ENCODE peak calls at places on chromosome 19, in nine cellular contexts. G, T, F, P, A, R, M, N and H are unnamed samples.

GRCh38 chr19:15101479-15102082 is 5.6 kb upstream of the SYDE1 start:
- DNase-seq in G (peak; percentile 80), T (peak; percentile 50), F (peak; percentile 44), P (no peak), A (peak; percentile 54), R (peak; percentile 56), M (peak; percentile 63), N (peak; percentile 75), H (peak; percentile 45)

GRCh38 chr19:18233224-18233825 is 7.1 kb upstream of the PDE4C start:
- DNase-seq in G (peak; percentile 86), T (peak; percentile 30), F (peak; percentile 37), P (no peak), A (peak; percentile 83), R (peak; percentile 39), M (peak; percentile 63), N (no peak), H (peak; percentile 96)

GRCh38 chr19:19595171-19595701 is 23.3 kb downstream of the PBX4 start:
- DNase-seq in G (no peak), T (peak; percentile 73), F (no peak), P (no peak), A (peak; percentile 72), R (peak; percentile 47), M (peak; percentile 58), N (no peak), H (no peak)

GRCh38 chr19:38429811-38430156 is 3.7 kb upstream of the RYR1 start:
- DNase-seq in G (no peak), T (no peak), F (no peak), P (no peak), A (no peak), R (no peak), M (no peak), N (no peak), H (no peak)

GRCh38 chr19:18274776-18275356 is 614 bp upstream of the IQCN start:
- DNase-seq in G (peak; percentile 73), T (peak; percentile 88), F (no peak), P (no peak), A (no peak), R (peak; percentile 89), M (peak; percentile 92), N (peak; percentile 60), H (no peak)

GRCh38 chr19:11551603-11552235 is 7.3 kb downstream of the ELOF1 start:
- DNase-seq in G (peak; percentile 73), T (no peak), F (peak; percentile 53), P (no peak), A (peak; percentile 78), R (no peak), M (no peak), N (peak; percentile 65), H (peak; percentile 47)

GRCh38 chr19:10037367-10037766 is 24.1 kb downstream of the RDH8 start:
- DNase-seq in G (no peak), T (no peak), F (no peak), P (no peak), A (no peak), R (no peak), M (no peak), N (no peak), H (no peak)

GRCh38 chr19:56837492-56837891 is 3.0 kb downstream of the PEG3 start:
- DNase-seq in G (no peak), T (peak; percentile 67), F (no peak), P (no peak), A (peak; percentile 68), R (no peak), M (no peak), N (peak; percentile 84), H (no peak)

GRCh38 chr19:3699071-3699740 is 1.1 kb downstream of the PIP5K1C start:
- DNase-seq in G (no peak), T (peak; percentile 53), F (peak; percentile 39), P (no peak), A (peak; percentile 80), R (peak; percentile 34), M (peak; percentile 74), N (no peak), H (peak; percentile 39)

GRCh38 chr19:4077800-4078683 is 11.3 kb upstream of the ZBTB7A start:
- DNase-seq in G (no peak), T (peak; percentile 33), F (peak; percentile 55), P (no peak), A (no peak), R (no peak), M (peak; percentile 35), N (peak; percentile 39), H (no peak)

GRCh38 chr19:55112781-55113569 is 4.5 kb downstream of the PPP1R12C start:
- DNase-seq in G (peak; percentile 66), T (no peak), F (peak; percentile 87), P (no peak), A (peak; percentile 30), R (no peak), M (no peak), N (peak; percentile 52), H (no peak)

GRCh38 chr19:41096353-41096752 is 8.1 kb downstream of the CYP2A13 start:
- DNase-seq in G (no peak), T (no peak), F (no peak), P (no peak), A (no peak), R (no peak), M (no peak), N (no peak), H (no peak)

GRCh38 chr19:53541971-53542370 is 4.0 kb downstream of the ZNF331 start:
- DNase-seq in G (no peak), T (no peak), F (no peak), P (no peak), A (no peak), R (no peak), M (no peak), N (no peak), H (no peak)

GRCh38 chr19:15240539-15240938 is 8.3 kb upstream of the EPHX3 start:
- DNase-seq in G (no peak), T (no peak), F (no peak), P (no peak), A (no peak), R (no peak), M (no peak), N (no peak), H (no peak)

GRCh38 chr19:6743714-6744380 is 4.4 kb downstream of the TRIP10 start:
- DNase-seq in G (no peak), T (peak; percentile 49), F (no peak), P (no peak), A (no peak), R (peak; percentile 37), M (peak; percentile 35), N (no peak), H (peak; percentile 77)
- H3K4me2 ChIP-seq in G (no peak overlapping the region), T (peak overlapping the region; percentile 72), F (no peak overlapping the region), P (no peak overlapping the region), A (peak overlapping the region; percentile 67), R (peak overlapping the region; percentile 65), M (peak overlapping the region; percentile 13), N (no peak overlapping the region), H (peak overlapping the region; percentile 68)

GRCh38 chr19:17108453-17108784 is 32.8 kb downstream of the MYO9B start:
- DNase-seq in G (no peak), T (peak; percentile 31), F (no peak), P (no peak), A (no peak), R (no peak), M (no peak), N (no peak), H (no peak)
- H3K4me2 ChIP-seq in G (no peak overlapping the region), T (peak overlapping the region; percentile 75), F (no peak overlapping the region), P (peak overlapping the region; percentile 13), A (peak overlapping the region; percentile 74), R (peak overlapping the region; percentile 63), M (no peak overlapping the region), N (no peak overlapping the region), H (no peak overlapping the region)

GRCh38 chr19:6527893-6528543 is 2.8 kb upstream of the TNFSF9 start:
- DNase-seq in G (no peak), T (no peak), F (peak; percentile 99), P (peak; percentile 96), A (no peak), R (no peak), M (no peak), N (no peak), H (no peak)

GRCh38 chr19:6529937-6530384 is 865 bp upstream of the TNFSF9 start:
- DNase-seq in G (no peak), T (no peak), F (no peak), P (no peak), A (no peak), R (no peak), M (no peak), N (no peak), H (no peak)

GRCh38 chr19:6530385-6531162 is at the start of gene TNFSF9:
- DNase-seq in G (peak; percentile 92), T (peak; percentile 79), F (peak; percentile 95), P (no peak), A (peak; percentile 90), R (peak; percentile 59), M (peak; percentile 87), N (peak; percentile 86), H (peak; percentile 92)

GRCh38 chr19:6529351-6529750 is 1.5 kb upstream of the TNFSF9 start:
- DNase-seq in G (no peak), T (no peak), F (no peak), P (no peak), A (no peak), R (no peak), M (no peak), N (no peak), H (no peak)

DNA sequence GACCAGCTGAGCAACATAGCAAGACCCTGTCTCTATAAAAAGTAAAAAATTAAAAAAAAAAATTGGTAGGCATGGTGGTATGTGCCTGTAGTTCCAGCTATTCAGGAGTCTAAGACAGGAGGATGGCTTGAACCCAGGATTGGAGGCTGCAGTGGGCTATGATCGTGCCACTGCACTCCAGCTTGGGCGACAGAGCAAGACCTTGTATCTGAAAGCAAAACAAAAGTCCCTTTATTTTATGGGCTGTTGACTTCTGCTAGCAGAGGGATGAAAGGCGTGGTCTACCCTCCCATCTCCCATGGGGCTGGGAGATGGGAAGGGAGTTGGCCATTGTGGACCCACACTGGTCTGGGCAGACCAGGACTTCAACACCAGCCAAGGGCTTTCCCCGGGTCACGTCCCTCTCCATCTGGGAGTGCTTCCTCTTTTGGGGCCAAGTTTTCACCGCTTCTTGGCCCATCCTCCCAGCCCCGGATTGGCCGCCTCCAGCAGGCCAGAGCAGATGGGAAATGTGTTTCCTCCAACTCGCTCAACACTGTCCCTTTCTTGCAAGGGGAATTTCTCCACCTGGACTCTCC is 2.2 kb upstream of the TNFSF9 start:
- DNase-seq in G (no peak), T (no peak), F (peak; percentile 82), P (no peak), A (no peak), R (no peak), M (no peak), N (peak; percentile 46), H (no peak)
- H3K4me2 ChIP-seq in G (no peak overlapping the region), T (no peak overlapping the region), F (peak overlapping the region; percentile 80), P (peak overlapping the region; percentile 73), A (no peak overlapping the region), R (no peak overlapping the region), M (no peak overlapping the region), N (no peak overlapping the region), H (no peak overlapping the region)

DNA sequence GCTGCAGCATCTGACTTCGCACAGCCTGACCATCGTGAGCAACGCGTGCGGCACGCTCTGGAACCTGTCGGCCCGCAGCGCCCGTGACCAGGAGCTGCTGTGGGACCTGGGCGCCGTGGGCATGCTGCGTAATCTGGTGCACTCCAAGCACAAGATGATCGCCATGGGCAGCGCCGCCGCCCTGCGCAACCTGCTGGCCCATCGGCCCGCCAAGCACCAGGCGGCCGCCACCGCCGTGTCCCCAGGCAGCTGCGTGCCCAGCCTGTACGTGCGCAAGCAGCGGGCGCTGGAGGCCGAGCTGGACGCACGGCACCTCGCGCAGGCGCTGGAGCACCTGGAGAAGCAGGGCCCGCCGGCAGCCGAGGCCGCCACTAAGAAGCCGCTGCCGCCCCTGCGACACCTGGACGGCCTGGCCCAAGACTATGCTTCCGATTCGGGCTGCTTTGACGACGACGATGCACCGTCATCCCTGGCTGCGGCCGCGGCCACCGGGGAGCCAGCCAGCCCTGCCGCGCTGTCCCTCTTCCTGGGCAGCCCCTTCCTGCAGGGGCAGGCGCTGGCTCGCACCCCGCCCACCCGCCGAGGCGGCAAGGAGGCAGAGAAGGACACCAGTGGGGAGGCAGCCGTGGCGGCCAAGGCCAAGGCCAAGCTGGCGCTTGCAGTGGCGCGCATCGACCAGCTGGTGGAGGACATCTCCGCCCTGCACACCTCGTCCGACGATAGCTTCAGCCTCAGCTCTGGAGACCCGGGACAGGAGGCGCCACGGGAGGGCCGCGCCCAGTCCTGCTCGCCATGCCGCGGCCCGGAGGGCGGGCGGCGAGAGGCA is 13.6 kb downstream of the C19orf25 start:
- DNase-seq in G (peak; percentile 81), T (peak; percentile 39), F (no peak), P (no peak), A (no peak), R (peak; percentile 36), M (peak; percentile 63), N (peak; percentile 75), H (peak; percentile 59)
- H3K4me2 ChIP-seq in G (peak overlapping the region; percentile 37), T (no peak overlapping the region), F (no peak overlapping the region), P (no peak overlapping the region), A (no peak overlapping the region), R (no peak overlapping the region), M (peak overlapping the region; percentile 31), N (no peak overlapping the region), H (no peak overlapping the region)